ENCODE peak calls at places on chromosomes 4 and X, in five cellular contexts. U is GM23248, B is keratinocyte, R is cardiac muscle cell, Y is body of pancreas. P is an unnamed sample.
A peak's percentile ranks its signal among the peaks of the same experiment; 100 is the strongest.

GRCh38 chr4:183738081-183738673 is 79.1 kb downstream of the TRAPPC11 start:
- DNase-seq in R (peak; percentile 36), B (no peak), Y (no peak), U (peak; percentile 90), P (peak; percentile 35)

GRCh38 chrX:112614640-112615039 is 65.1 kb downstream of the LHFPL1 start:
- DNase-seq in R (no peak), U (peak; percentile 53), B (no peak), Y (no peak), P (peak; percentile 69)

GRCh38 chr4:134934036-134934806 is 732.6 kb upstream of the PABPC4L start:
- DNase-seq in R (no peak), U (no peak), B (no peak), Y (no peak), P (no peak)

GRCh38 chr4:2937146-2937857 is 25.9 kb downstream of the NOP14 start:
- DNase-seq in R (no peak), U (no peak), B (peak; percentile 94), Y (peak; percentile 41), P (no peak)

GRCh38 chr4:131584587-131584986 is 1564.5 kb upstream of the PCDH10 start:
- DNase-seq in B (peak; percentile 87), U (no peak), Y (no peak), R (no peak), P (no peak)

GRCh38 chr4:153234923-153235322 is 30.7 kb downstream of the TRIM2 start:
- DNase-seq in Y (no peak), U (peak; percentile 62), B (no peak), R (peak; percentile 53), P (peak; percentile 58)

GRCh38 chr4:17762705-17763104 is 18.7 kb downstream of the FAM184B start:
- DNase-seq in B (no peak), R (peak; percentile 72), U (peak; percentile 59), Y (no peak), P (peak; percentile 25)

GRCh38 chr4:101944649-101945048 is 154.1 kb downstream of the BANK1 start:
- DNase-seq in Y (no peak), B (no peak), R (no peak), U (peak; percentile 30), P (peak; percentile 48)

GRCh38 chr4:152983221-152983620 is 47.1 kb downstream of the FHDC1 start:
- DNase-seq in B (no peak), Y (no peak), U (peak; percentile 30), R (peak; percentile 27), P (peak; percentile 9)

GRCh38 chrX:14528629-14529287 is 578 bp upstream of the GLRA2 start:
- DNase-seq in Y (peak; percentile 45), U (peak; percentile 53), B (peak; percentile 7), R (peak; percentile 16), P (peak; percentile 45)

GRCh38 chr4:8917868-8918783 is 46.5 kb upstream of the HMX1 start:
- DNase-seq in B (no peak), R (peak; percentile 45), Y (peak; percentile 70), U (peak; percentile 63), P (peak; percentile 15)

GRCh38 chr4:74123065-74123728 is 24.2 kb upstream of the CXCL2 start:
- DNase-seq in B (no peak), Y (peak; percentile 31), U (peak; percentile 96), R (peak; percentile 90), P (peak; percentile 96)

GRCh38 chr4:37645736-37646135 is 40.4 kb downstream of the RELL1 start:
- DNase-seq in U (no peak), Y (no peak), R (no peak), B (no peak), P (no peak)

GRCh38 chr4:113106076-113106475 is 56.6 kb downstream of the ANK2 start:
- DNase-seq in U (peak; percentile 77), Y (no peak), R (peak; percentile 62), B (no peak), P (peak; percentile 63)

GRCh38 chr4:86653237-86653865 is 59.2 kb downstream of the PTPN13 start:
- DNase-seq in Y (no peak), B (no peak), R (no peak), U (no peak), P (no peak)

GRCh38 chr4:55736605-55737183 is 82.9 kb upstream of the EXOC1L start:
- DNase-seq in B (no peak), U (peak; percentile 32), Y (no peak), R (peak; percentile 27), P (no peak)

GRCh38 chrX:135408794-135409193 is 12.9 kb upstream of the SMIM10L2A start:
- DNase-seq in R (no peak), Y (no peak), B (no peak), U (no peak), P (no peak)

GRCh38 chrX:115260330-115260729 is 26.4 kb upstream of the LRCH2 start:
- DNase-seq in U (peak; percentile 35), Y (no peak), R (peak; percentile 5), B (no peak), P (peak; percentile 49)

GRCh38 chr4:153483432-153484418 is 17.6 kb downstream of the TMEM131L start:
- DNase-seq in Y (no peak), B (no peak), U (no peak), R (peak; percentile 40), P (no peak)

GRCh38 chr4:138560448-138560847 is 318.3 kb upstream of the SLC7A11 start:
- DNase-seq in Y (no peak), B (no peak), U (no peak), R (no peak), P (no peak)

GRCh38 chr4:93759506-93759905 is 69.0 kb upstream of the ATOH1 start:
- DNase-seq in Y (no peak), U (peak; percentile 3), B (no peak), R (no peak), P (no peak)

GRCh38 chr4:128601992-128602695 is 207.4 kb upstream of the JADE1 start:
- DNase-seq in Y (no peak), U (peak; percentile 63), B (no peak), R (peak; percentile 85), P (peak; percentile 37)

GRCh38 chr4:56261027-56261426 is 126.3 kb downstream of the AASDH start:
- DNase-seq in R (no peak), B (no peak), Y (no peak), U (no peak), P (no peak)

GRCh38 chrX:153820601-153821000 is 9.7 kb downstream of the PDZD4 start:
- DNase-seq in B (no peak), U (no peak), Y (no peak), R (no peak), P (no peak)

GRCh38 chrX:108439961-108440696 is 491 bp downstream of the COL4A5 start:
- DNase-seq in B (no peak), R (peak; percentile 41), Y (peak; percentile 9), U (peak; percentile 55), P (peak; percentile 1)

GRCh38 chr4:11223261-11223660 is 205.4 kb downstream of the HS3ST1 start:
- DNase-seq in R (no peak), U (no peak), Y (no peak), B (no peak), P (no peak)

GRCh38 chr4:182819751-182820150 is 97.4 kb downstream of the DCTD start:
- DNase-seq in B (no peak), Y (no peak), R (no peak), U (no peak), P (no peak)

GRCh38 chr4:2933566-2934076 is 29.6 kb downstream of the NOP14 start:
- DNase-seq in Y (peak; percentile 33), B (no peak), R (no peak), U (peak; percentile 55), P (no peak)

GRCh38 chrX:150162141-150162540 is 201.0 kb upstream of the MAMLD1 start:
- DNase-seq in R (no peak), B (no peak), Y (no peak), U (peak; percentile 53), P (no peak)

GRCh38 chr4:76499461-76499860 is 64.4 kb downstream of the SHROOM3 start:
- DNase-seq in R (no peak), Y (no peak), B (no peak), U (no peak), P (no peak)

GRCh38 chrX:96776966-96777365 is 92.3 kb downstream of the DIAPH2 start:
- DNase-seq in U (peak; percentile 46), B (no peak), Y (no peak), R (peak; percentile 6), P (peak; percentile 20)

GRCh38 chrX:1165535-1166196 is 46.8 kb downstream of the CRLF2 start:
- DNase-seq in R (peak; percentile 9), U (peak; percentile 33), Y (no peak), B (no peak), P (peak; percentile 0)
- H3K4me3 ChIP-seq in R (no peak overlapping the region), U (no peak overlapping the region), Y (no peak overlapping the region), B (no peak overlapping the region), P (no peak overlapping the region)

GRCh38 chr4:109052699-109053656 is 249.5 kb downstream of the COL25A1 start:
- DNase-seq in Y (no peak), R (no peak), B (no peak), U (no peak), P (no peak)

GRCh38 chr4:109046549-109047171 is 255.8 kb downstream of the COL25A1 start:
- DNase-seq in B (no peak), U (peak; percentile 66), Y (no peak), R (peak; percentile 82), P (peak; percentile 63)

GRCh38 chr4:109049926-109050325 is 252.5 kb downstream of the COL25A1 start:
- DNase-seq in B (no peak), R (no peak), Y (no peak), U (no peak), P (no peak)

GRCh38 chr4:109051054-109051453 is 251.4 kb downstream of the COL25A1 start:
- DNase-seq in B (no peak), Y (no peak), U (no peak), R (no peak), P (no peak)
- H3K4me3 ChIP-seq in B (no peak overlapping the region), Y (no peak overlapping the region), U (no peak overlapping the region), R (no peak overlapping the region), P (no peak overlapping the region)

GRCh38 chrX:63566856-63567255 is 215.7 kb upstream of the SPIN4 start:
- DNase-seq in R (no peak), B (no peak), Y (no peak), U (no peak), P (no peak)

GRCh38 chrX:63560601-63561218 is 209.6 kb upstream of the SPIN4 start:
- DNase-seq in Y (peak; percentile 59), B (peak; percentile 13), U (peak; percentile 81), R (peak; percentile 78), P (peak; percentile 69)

DNA sequence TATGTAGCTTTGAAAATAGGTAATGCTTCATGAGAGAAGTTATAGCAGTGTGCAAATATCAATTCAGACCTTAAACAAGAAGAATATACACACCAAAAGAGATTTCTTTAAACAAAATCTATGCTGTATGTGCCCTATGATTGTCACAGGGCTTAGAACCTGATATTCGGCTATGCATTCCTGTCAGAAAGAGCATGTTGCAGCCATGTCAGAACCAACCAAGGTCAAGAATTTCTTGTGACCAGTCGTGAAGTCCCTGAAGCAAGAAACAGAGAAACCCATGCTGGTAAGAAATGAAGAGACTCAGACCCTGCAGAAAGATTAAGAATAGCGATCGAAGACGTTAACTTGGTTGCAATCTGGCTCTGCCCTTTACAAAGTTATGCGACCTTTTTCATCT is 210.3 kb upstream of the SPIN4 start:
- DNase-seq in B (no peak), U (peak; percentile 14), R (peak; percentile 2), Y (no peak), P (no peak)
- H3K4me3 ChIP-seq in B (peak overlapping the region; percentile 45), U (peak overlapping the region; percentile 99), R (peak overlapping the region; percentile 44), Y (no peak overlapping the region), P (peak overlapping the region; percentile 81)

DNA sequence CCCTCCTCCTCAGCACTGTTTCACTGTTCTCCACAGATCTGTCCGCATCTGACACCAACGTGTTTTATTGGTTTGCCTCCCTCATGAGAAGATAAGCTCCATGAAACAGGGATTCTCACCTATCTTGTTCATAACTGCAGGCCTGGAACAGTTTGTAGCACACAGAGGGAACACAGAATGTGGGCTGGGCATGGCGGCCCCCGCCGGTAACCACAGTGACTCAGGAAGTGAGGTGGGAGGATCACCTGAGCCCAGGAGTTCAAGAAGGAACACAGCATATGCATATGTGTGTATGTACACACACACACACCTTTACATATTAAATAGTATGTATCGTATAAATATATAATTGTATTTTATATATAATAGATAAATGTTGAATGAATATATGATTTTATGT is 168.6 kb downstream of the AFAP1 start:
- DNase-seq in U (no peak), Y (no peak), R (no peak), B (no peak), P (no peak)
- H3K4me3 ChIP-seq in U (no peak overlapping the region), Y (no peak overlapping the region), R (no peak overlapping the region), B (no peak overlapping the region), P (no peak overlapping the region)

P was measured in AG10803.